ENCODE peak calls at places on chromosomes 6 and 20, in six cellular contexts. H is tibial nerve, Z is ovary, D is heart left ventricle, G is breast epithelium, R is adrenal gland. N is an unnamed sample.

GRCh38 chr6:81144346-81144745 is 608.1 kb downstream of the TENT5A start:
- DNase-seq in H (no peak), Z (no peak), D (no peak), G (no peak), R (no peak), N (no peak)

GRCh38 chr20:35001596-35002362 is 46.1 kb downstream of the MYH7B start:
- DNase-seq in H (no peak), Z (peak; percentile 15), D (no peak), G (no peak), R (no peak), N (no peak)

GRCh38 chr20:24160563-24161355 is 172.2 kb upstream of the GGTLC1 start:
- DNase-seq in H (peak; percentile 52), Z (no peak), D (peak; percentile 14), G (no peak), R (peak; percentile 60), N (no peak)

GRCh38 chr20:25345721-25346120 is 44.9 kb downstream of the ABHD12 start:
- DNase-seq in H (no peak), Z (no peak), D (no peak), G (no peak), R (no peak), N (no peak)

GRCh38 chr20:843908-844307 is 10.4 kb downstream of the FAM110A start:
- DNase-seq in H (no peak), Z (no peak), D (no peak), G (no peak), R (no peak), N (no peak)

GRCh38 chr6:11847515-11848244 is 69.1 kb upstream of the ADTRP start:
- DNase-seq in H (no peak), Z (no peak), D (no peak), G (no peak), R (no peak), N (no peak)

GRCh38 chr6:14383393-14384174 is 266.0 kb downstream of the CD83 start:
- DNase-seq in H (no peak), Z (no peak), D (no peak), G (no peak), R (no peak), N (no peak)

GRCh38 chr6:53344993-53345392 is 3.8 kb downstream of the ELOVL5 start:
- DNase-seq in H (no peak), Z (no peak), D (no peak), G (no peak), R (no peak), N (no peak)

GRCh38 chr6:85126448-85127178 is 323.3 kb upstream of the NT5E start:
- DNase-seq in H (peak; percentile 34), Z (no peak), D (no peak), G (no peak), R (peak; percentile 25), N (no peak)

GRCh38 chr20:7151666-7152065 is 384.2 kb downstream of the BMP2 start:
- DNase-seq in H (no peak), Z (no peak), D (no peak), G (no peak), R (no peak), N (no peak)

GRCh38 chr6:156854466-156855161 is 77.4 kb downstream of the ARID1B start:
- DNase-seq in H (no peak), Z (no peak), D (no peak), G (no peak), R (no peak), N (no peak)

GRCh38 chr6:55082021-55082420 is 92.3 kb upstream of the HCRTR2 start:
- DNase-seq in H (no peak), Z (no peak), D (no peak), G (no peak), R (no peak), N (no peak)

DNA sequence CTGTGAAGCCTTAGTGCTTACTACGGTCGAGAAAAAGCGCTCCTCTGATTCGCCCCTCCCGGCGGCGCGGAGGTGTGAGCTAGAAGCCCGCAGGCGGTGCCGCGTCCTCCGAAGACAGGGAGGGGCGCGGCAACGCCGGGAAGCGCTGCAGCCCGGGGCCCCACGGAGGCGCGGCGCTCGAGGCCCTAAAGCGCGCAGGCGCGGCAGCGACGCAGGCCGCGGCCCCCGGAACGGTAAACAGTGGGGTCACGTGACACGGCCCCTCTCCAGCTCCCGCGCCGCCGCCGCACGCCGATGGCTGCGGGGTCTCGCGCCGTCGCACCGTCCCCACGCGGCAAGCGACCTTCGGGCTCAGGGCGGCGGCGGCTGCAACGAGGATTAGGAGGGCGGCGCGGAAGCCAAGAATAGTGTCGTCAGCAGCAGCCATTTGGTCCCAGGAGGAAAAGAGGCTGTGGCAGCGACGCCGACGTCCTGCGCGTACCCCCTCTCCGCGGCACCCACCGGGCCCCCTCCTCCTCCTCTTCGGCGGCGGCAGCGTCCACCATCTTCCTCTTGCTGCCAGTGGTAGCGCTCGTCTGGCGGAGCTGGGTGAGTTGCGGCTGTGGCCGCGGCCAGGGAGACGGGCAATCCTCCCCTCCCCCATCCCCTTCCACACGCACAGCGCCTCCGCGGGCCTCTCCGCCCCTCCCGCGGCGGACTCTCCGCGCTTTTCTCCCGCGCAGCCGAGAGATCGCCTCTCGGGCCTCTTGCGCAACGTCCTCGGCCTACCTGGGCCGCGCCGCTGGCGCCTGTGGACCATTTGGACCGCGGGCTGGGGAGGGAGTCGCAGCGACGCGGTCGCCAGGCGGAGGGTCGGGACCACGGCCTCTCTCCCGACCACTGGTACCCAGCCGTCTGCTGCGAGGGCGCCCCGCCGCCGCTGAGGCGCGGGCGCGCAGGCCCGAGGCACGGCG is at the start of gene PHF3:
- DNase-seq in H (peak; percentile 74), Z (peak; percentile 93), D (peak; percentile 90), G (peak; percentile 86), R (peak; percentile 91), N (peak; percentile 51)
- TF ChIP-seq POLR2A in H (peak; percentile 66), Z (peak; percentile 34), D (no peak), G (no peak), R (peak; percentile 76), N (peak; percentile 69)

GRCh38 chr20:63008541-63009043 is 1.8 kb upstream of the BHLHE23 start:
- DNase-seq in H (no peak), Z (no peak), D (no peak), G (no peak), R (no peak), N (no peak)
- H3K4me1 ChIP-seq in H (peaks cover 7% of the 10 kb centered on the region), Z (peaks cover 1% of the 10 kb centered on the region), D (peaks cover 18% of the 10 kb centered on the region), G (peaks cover 15% of the 10 kb centered on the region), R (peaks cover 7% of the 10 kb centered on the region), N (peaks cover 55% of the 10 kb centered on the region)

DNA sequence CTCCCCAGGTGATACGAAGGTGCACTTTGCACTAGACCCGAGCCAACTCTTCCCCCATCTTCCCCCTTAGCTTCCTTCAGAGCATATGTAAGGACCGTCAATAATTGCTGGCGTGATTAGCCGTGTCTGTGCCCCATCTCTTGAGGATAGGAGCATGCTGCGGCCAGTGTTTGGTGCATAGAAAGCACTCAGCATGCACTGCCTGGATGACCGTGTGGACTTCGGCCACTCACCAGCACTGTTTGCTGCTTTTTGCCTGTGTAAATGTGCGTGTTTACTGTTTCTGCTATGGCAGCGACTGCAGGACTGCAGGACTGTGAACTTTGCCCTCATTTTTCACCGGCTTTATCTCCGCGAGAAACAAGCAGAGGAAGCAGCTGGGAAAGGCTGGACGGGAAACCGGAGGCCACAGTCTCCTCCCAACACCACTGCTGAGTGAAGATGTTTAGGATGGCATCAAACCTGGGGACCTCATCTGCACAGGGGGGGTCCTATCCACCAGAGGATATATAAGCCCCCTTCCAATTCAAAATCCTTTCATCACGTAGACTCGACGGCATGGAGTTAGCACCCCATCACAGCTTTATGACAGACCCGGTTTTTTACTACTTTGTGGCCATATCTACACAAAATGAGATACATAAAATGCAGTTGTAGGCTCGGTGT is 150.6 kb upstream of the AFDN start:
- DNase-seq in H (no peak), Z (no peak), D (peak; percentile 66), G (no peak), R (peak; percentile 47), N (no peak)
- TF ChIP-seq POLR2A in H (no peak), Z (no peak), D (no peak), G (no peak), R (no peak), N (no peak)

DNA sequence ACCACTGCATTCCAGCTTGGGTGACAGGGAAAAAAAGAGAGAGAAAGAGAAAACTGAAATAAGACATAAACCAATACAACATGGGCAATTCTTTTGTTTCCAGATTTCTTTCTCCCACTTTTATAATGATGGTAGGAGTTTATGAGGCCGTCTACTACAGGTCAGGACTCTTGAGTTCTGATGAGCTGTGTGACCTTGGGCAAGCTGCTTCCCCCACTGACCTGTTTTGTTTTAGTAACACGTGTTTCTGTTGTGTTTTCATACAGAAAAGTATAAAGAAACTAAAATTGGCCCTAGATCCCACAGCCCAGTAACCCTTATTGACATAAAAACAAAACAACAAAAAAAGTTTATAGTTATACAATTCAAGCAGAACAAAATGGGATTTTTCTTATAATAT is 22.9 kb upstream of the AAR2 start:
- DNase-seq in H (no peak), Z (no peak), D (no peak), G (no peak), R (no peak), N (no peak)
- H3K4me1 ChIP-seq in H (no peaks in the 10 kb centered on the region), Z (peaks cover 2% of the 10 kb centered on the region), D (no peaks in the 10 kb centered on the region), G (no peaks in the 10 kb centered on the region), R (no peaks in the 10 kb centered on the region), N (no peaks in the 10 kb centered on the region)

DNA sequence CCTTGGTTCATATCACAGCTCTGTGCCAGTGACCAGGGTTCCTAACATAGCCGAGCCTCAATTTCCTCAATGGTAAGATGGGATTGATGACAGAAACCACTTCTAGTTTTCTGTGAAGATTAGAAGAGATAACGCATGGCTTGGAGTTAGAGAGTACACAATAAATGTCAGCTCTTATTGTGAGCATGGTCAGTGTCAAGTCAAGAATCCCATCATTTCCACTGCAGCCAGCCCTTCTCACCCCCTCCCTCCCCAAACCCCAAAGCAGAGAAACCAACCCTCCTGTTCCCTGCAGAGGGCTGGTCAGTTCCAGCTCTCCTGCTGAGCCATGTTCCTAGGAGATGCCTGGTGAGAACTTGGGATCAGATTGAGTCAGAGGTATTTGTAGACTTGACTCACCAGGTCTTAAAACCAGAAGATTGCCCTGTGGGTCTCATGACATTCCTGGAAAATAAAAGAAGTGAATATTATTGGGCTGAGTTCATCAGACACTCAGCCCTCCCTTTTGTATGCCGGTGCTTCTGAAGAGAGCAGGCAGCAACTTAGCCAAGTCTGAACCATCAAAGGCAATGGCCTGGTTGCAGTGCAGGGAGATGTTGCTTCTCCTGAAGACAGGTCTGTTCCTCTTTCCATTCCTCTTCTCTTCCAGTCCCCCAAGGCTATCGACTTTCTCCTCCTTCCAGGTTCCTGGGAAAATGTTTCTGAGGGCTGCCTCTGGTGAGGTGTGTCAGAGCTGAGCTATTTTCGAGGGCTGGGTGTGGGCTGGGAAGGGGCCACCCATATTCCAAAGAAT is 278.1 kb upstream of the SUPT3H start:
- DNase-seq in H (no peak), Z (no peak), D (no peak), G (no peak), R (no peak), N (no peak)
- TF ChIP-seq POLR2A in H (no peak), Z (no peak), D (no peak), G (no peak), R (no peak), N (no peak)